ENCODE peak calls at places on chromosomes 1 and 21, in ten cellular contexts. U is astrocyte of the cerebellum, S is right lobe of liver, J is cardiac muscle cell, A is mucosa of descending colon, K is tibial artery, Y is breast epithelium, E is MM.1S, P is DND-41, T is transverse colon. X is an unnamed sample.

GRCh38 chr1:239268007-239268406 is 118.4 kb upstream of the CHRM3 start:
- DNase-seq in U (no peak), S (no peak), J (no peak), A (no peak), K (no peak), Y (no peak), E (no peak), P (no peak), T (no peak), X (no peak)

GRCh38 chr1:33329600-33330305 is 8.9 kb upstream of the A3GALT2 start:
- DNase-seq in U (no peak), S (no peak), J (no peak), A (no peak), K (peak; percentile 53), Y (no peak), E (no peak), P (no peak), T (no peak), X (no peak)

GRCh38 chr1:157969693-157970485 is 23.6 kb upstream of the KIRREL1 start:
- DNase-seq in U (peak; percentile 86), S (no peak), J (peak; percentile 91), A (peak; percentile 77), K (no peak), Y (no peak), E (peak; percentile 55), P (peak; percentile 44), T (peak; percentile 53), X (peak; percentile 92)

GRCh38 chr1:41661428-41662060 is 177.1 kb upstream of the EDN2 start:
- DNase-seq in U (no peak), S (peak; percentile 46), J (no peak), A (no peak), K (no peak), Y (no peak), E (no peak), P (peak; percentile 65), T (no peak), X (no peak)

GRCh38 chr1:228792601-228793000 is 57.3 kb downstream of the RHOU start:
- DNase-seq in U (no peak), S (no peak), J (no peak), A (no peak), K (no peak), Y (no peak), E (no peak), P (peak; percentile 75), T (no peak), X (no peak)

GRCh38 chr1:65119951-65120350 is 28.1 kb upstream of the AK4 start:
- DNase-seq in U (no peak), S (no peak), J (no peak), A (no peak), K (no peak), Y (no peak), E (no peak), P (no peak), T (no peak), X (no peak)

GRCh38 chr1:26602378-26602959 is 72.9 kb downstream of the RPS6KA1 start:
- DNase-seq in U (peak; percentile 50), S (no peak), J (peak; percentile 76), A (peak; percentile 84), K (no peak), Y (no peak), E (peak; percentile 62), P (peak; percentile 61), T (peak; percentile 22), X (peak; percentile 77)

GRCh38 chr1:60984066-60984799 is 98.1 kb upstream of the NFIA start:
- DNase-seq in U (no peak), S (no peak), J (peak; percentile 63), A (peak; percentile 3), K (peak; percentile 87), Y (peak; percentile 25), E (no peak), P (no peak), T (no peak), X (peak; percentile 83)

GRCh38 chr1:15384301-15384901 is 25.3 kb upstream of the EFHD2 start:
- DNase-seq in U (peak; percentile 78), S (no peak), J (peak; percentile 21), A (no peak), K (no peak), Y (no peak), E (peak; percentile 58), P (no peak), T (peak; percentile 26), X (no peak)

GRCh38 chr1:60983701-60984065 is 98.7 kb upstream of the NFIA start:
- DNase-seq in U (no peak), S (no peak), J (no peak), A (no peak), K (no peak), Y (no peak), E (no peak), P (no peak), T (no peak), X (no peak)

GRCh38 chr21:24224411-24224810 is 1382.9 kb downstream of the MRPL39 start:
- DNase-seq in U (no peak), S (no peak), J (no peak), A (no peak), K (no peak), Y (no peak), E (no peak), P (no peak), T (no peak), X (no peak)

GRCh38 chr1:33349081-33349759 is 28.3 kb upstream of the A3GALT2 start:
- DNase-seq in U (no peak), S (peak; percentile 71), J (peak; percentile 61), A (peak; percentile 63), K (peak; percentile 76), Y (no peak), E (peak; percentile 41), P (peak; percentile 53), T (peak; percentile 57), X (no peak)

GRCh38 chr1:31790140-31790539 is 25.7 kb downstream of the SPOCD1 start:
- DNase-seq in U (no peak), S (peak; percentile 10), J (no peak), A (no peak), K (peak; percentile 27), Y (no peak), E (no peak), P (no peak), T (no peak), X (no peak)

GRCh38 chr1:23449918-23450317 is 25.4 kb upstream of the TCEA3 start:
- DNase-seq in U (no peak), S (peak; percentile 40), J (no peak), A (peak; percentile 78), K (no peak), Y (no peak), E (no peak), P (no peak), T (peak; percentile 77), X (no peak)

GRCh38 chr1:25699501-25700089 is 83.0 kb downstream of the MAN1C1 start:
- DNase-seq in U (no peak), S (no peak), J (no peak), A (no peak), K (peak; percentile 83), Y (no peak), E (no peak), P (no peak), T (no peak), X (no peak)

GRCh38 chr1:213374369-213374768 is 323.3 kb downstream of the RPS6KC1 start:
- DNase-seq in U (peak; percentile 23), S (peak; percentile 68), J (peak; percentile 70), A (peak; percentile 64), K (no peak), Y (peak; percentile 20), E (peak; percentile 68), P (peak; percentile 72), T (peak; percentile 59), X (peak; percentile 59)

GRCh38 chr1:23417570-23417969 is 7.0 kb downstream of the TCEA3 start:
- DNase-seq in U (no peak), S (peak; percentile 68), J (no peak), A (peak; percentile 42), K (no peak), Y (no peak), E (no peak), P (no peak), T (no peak), X (no peak)

GRCh38 chr1:60280764-60281278 is 207.3 kb upstream of the C1orf87 start:
- DNase-seq in U (no peak), S (no peak), J (no peak), A (no peak), K (no peak), Y (no peak), E (no peak), P (no peak), T (no peak), X (no peak)

DNA sequence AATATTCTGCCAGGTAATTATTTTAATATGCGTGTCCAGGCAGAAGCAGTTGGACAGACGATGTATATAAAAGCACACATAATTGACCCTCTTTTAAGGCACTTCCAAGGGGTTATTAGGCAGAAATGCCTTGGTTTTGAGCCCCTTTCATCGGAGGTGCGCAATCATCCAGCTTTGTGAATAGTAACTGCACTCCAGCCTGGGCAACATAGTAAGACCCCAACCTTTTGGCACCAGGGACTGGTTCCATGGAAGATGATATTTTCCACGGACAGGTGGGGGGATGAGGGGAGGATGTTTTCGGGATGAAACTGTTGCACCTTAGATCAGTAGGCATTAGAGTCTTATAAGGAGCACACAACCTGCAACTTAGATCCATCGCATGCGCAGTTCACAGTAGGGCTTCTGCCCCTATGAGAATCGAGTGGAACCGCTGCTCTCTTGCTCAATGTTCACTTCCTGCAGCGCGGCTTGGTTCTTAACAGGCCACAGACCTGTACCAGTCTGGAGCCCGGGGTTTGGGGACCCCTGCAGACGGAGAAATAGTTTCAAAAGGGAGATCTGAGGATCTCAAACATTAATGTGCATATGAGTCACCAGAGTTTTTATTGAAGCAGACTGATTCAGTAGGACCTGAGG is 1.8 kb upstream of the MCOLN2 start:
- DNase-seq in U (peak; percentile 4), S (no peak), J (peak; percentile 39), A (peak; percentile 22), K (no peak), Y (no peak), E (no peak), P (no peak), T (peak; percentile 35), X (peak; percentile 9)
- H3K4me3 ChIP-seq in U (peak overlapping the region; percentile 44), S (no peak overlapping the region), J (no peak overlapping the region), A (no peak overlapping the region), K (peak overlapping the region; percentile 61), Y (no peak overlapping the region), E (no peak overlapping the region), P (no peak overlapping the region), T (no peak overlapping the region), X (no peak overlapping the region)

GRCh38 chr1:19450811-19451564 is 34.4 kb downstream of the CAPZB start:
- DNase-seq in U (peak; percentile 96), S (no peak), J (peak; percentile 93), A (no peak), K (no peak), Y (no peak), E (no peak), P (no peak), T (no peak), X (peak; percentile 92)
- TF ChIP-seq CTCF in U (no peak), S (no peak), J (no peak), A (no peak), K (no peak), Y (no peak), E (no peak), P (no peak), T (no peak), X (no peak)

GRCh38 chr1:2230781-2231666 is 2.9 kb downstream of the SKI start:
- DNase-seq in U (no peak), S (no peak), J (peak; percentile 22), A (no peak), K (peak; percentile 82), Y (no peak), E (no peak), P (no peak), T (peak; percentile 55), X (no peak)
- H3K4me3 ChIP-seq in U (peak overlapping the region; percentile 88), S (peak overlapping the region; percentile 59), J (peak overlapping the region; percentile 56), A (no peak overlapping the region), K (peak overlapping the region; percentile 88), Y (peak overlapping the region; percentile 72), E (no peak overlapping the region), P (peak overlapping the region; percentile 91), T (peak overlapping the region; percentile 44), X (peak overlapping the region; percentile 89)

GRCh38 chr1:40449684-40450490 is at the start of gene ZFP69B:
- DNase-seq in U (peak; percentile 69), S (peak; percentile 95), J (peak; percentile 95), A (peak; percentile 91), K (peak; percentile 93), Y (peak; percentile 73), E (peak; percentile 84), P (peak; percentile 92), T (peak; percentile 93), X (peak; percentile 90)
- TF ChIP-seq CTCF in U (no peak), S (peak; percentile 5), J (peak; percentile 5), A (no peak), K (no peak), Y (no peak), E (peak; percentile 2), P (peak; percentile 28), T (no peak), X (peak; percentile 9)